ENCODE peak calls at places on chromosomes 7 and 10, in six cellular contexts. X, B, E, R, U and Y are unnamed samples.

GRCh38 chr7:3408814-3409595 is 108.0 kb downstream of the SDK1 start:
- DNase-seq in U (no peak), E (no peak), X (no peak), B (no peak), R (peak; percentile 80), Y (peak; percentile 32)

GRCh38 chr7:44990520-44991023 is 9.4 kb upstream of the CCM2 start:
- DNase-seq in X (no peak), R (peak; percentile 53), U (no peak), B (no peak), E (no peak), Y (peak; percentile 56)

GRCh38 chr10:7475046-7475860 is 64.4 kb upstream of the SFMBT2 start:
- DNase-seq in E (no peak), X (peak; percentile 60), U (no peak), R (peak; percentile 8), B (no peak), Y (peak; percentile 23)

GRCh38 chr10:44399478-44400451 is 14.9 kb upstream of the CXCL12 start:
- DNase-seq in B (no peak), E (peak; percentile 51), U (no peak), R (no peak), X (no peak), Y (no peak)

GRCh38 chr7:17580141-17580540 is 281.7 kb downstream of the AHR start:
- DNase-seq in B (peak; percentile 81), E (peak; percentile 20), R (no peak), X (no peak), U (no peak), Y (no peak)

GRCh38 chr10:115948415-115948814 is 324.6 kb downstream of the GFRA1 start:
- DNase-seq in R (no peak), X (no peak), U (no peak), E (no peak), B (peak; percentile 78), Y (no peak)

GRCh38 chr7:98135984-98136383 is 29.3 kb downstream of the LMTK2 start:
- DNase-seq in R (no peak), B (no peak), X (no peak), E (no peak), U (no peak), Y (no peak)

GRCh38 chr10:125928928-125929585 is 32.7 kb downstream of the FANK1 start:
- DNase-seq in E (no peak), U (no peak), X (no peak), R (peak; percentile 15), B (no peak), Y (peak; percentile 20)

GRCh38 chr10:6912929-6913328 is 332.9 kb upstream of the PRKCQ start:
- DNase-seq in X (no peak), E (no peak), B (no peak), R (no peak), U (no peak), Y (no peak)

GRCh38 chr7:148772297-148773089 is 73.8 kb downstream of the CUL1 start:
- DNase-seq in B (peak; percentile 93), E (peak; percentile 64), X (no peak), R (no peak), U (peak; percentile 45), Y (peak; percentile 86)

GRCh38 chr7:114413741-114414140 is 874 bp upstream of the FOXP2 start:
- DNase-seq in R (no peak), U (no peak), X (no peak), B (no peak), E (no peak), Y (peak; percentile 31)

GRCh38 chr10:71975891-71976725 is 11.9 kb downstream of the CHST3 start:
- DNase-seq in B (peak; percentile 91), E (peak; percentile 43), U (peak; percentile 66), R (no peak), X (no peak), Y (no peak)

GRCh38 chr7:44396931-44397525 is 71.6 kb upstream of the CAMK2B start:
- DNase-seq in E (no peak), U (no peak), R (no peak), X (no peak), B (peak; percentile 24), Y (no peak)